ENCODE peak calls at places on chromosomes 7 and 10, in five cellular contexts. F is HCT116, W is K562, G is HepG2, E is GM12878. C is an unnamed sample.

GRCh38 chr7:127514499-127514898 is 70.9 kb downstream of the GCC1 start:
- DNase-seq in F (peak), W (peak), G (peak), E (no peak), C (peak)

GRCh38 chr10:60430017-60430416 is 40.3 kb upstream of the ANK3 start:
- DNase-seq in F (no peak), W (no peak), E (no peak), G (no peak), C (no peak)

GRCh38 chr7:2616387-2616966 is 15.3 kb upstream of the TTYH3 start:
- DNase-seq in G (no peak), F (no peak), E (no peak), W (no peak), C (no peak)

GRCh38 chr7:55185941-55186609 is 167.3 kb downstream of the EGFR start:
- DNase-seq in F (peak), W (peak), E (no peak), G (peak), C (no peak)

GRCh38 chr10:22365644-22366565 is 20.6 kb downstream of the SPAG6 start:
- DNase-seq in E (no peak), W (no peak), F (no peak), G (no peak), C (no peak)

GRCh38 chr10:126712681-126713080 is 42.2 kb upstream of the C10orf90 start:
- DNase-seq in G (no peak), E (no peak), W (no peak), F (no peak), C (no peak)

GRCh38 chr7:51255536-51256243 is 60.9 kb downstream of the COBL start:
- DNase-seq in W (no peak), G (no peak), E (no peak), F (peak), C (no peak)

GRCh38 chr7:92832623-92833023 is 3.8 kb downstream of the CDK6 start:
- DNase-seq in E (no peak), W (no peak), F (no peak), G (no peak), C (no peak)

GRCh38 chr10:88113232-88113631 is 249.8 kb downstream of the PTEN start:
- DNase-seq in W (no peak), E (no peak), F (no peak), G (no peak), C (no peak)

GRCh38 chr7:38632411-38632810 is 1.2 kb upstream of the AMPH start:
- DNase-seq in W (no peak), F (no peak), G (no peak), E (no peak), C (no peak)

GRCh38 chr7:128777156-128778123 is 1.8 kb upstream of the OPN1SW start:
- DNase-seq in W (peak), E (no peak), G (peak), F (no peak), C (no peak)

GRCh38 chr10:70376436-70377378 is 5.7 kb downstream of the LRRC20 start:
- DNase-seq in W (no peak), G (no peak), E (no peak), F (no peak), C (no peak)

GRCh38 chr7:77239471-77239870 is 39.9 kb upstream of the FGL2 start:
- DNase-seq in E (no peak), G (no peak), W (no peak), F (no peak), C (no peak)

GRCh38 chr10:109977382-109977806 is 30.4 kb upstream of the ADD3 start:
- DNase-seq in E (no peak), F (no peak), W (no peak), G (peak), C (no peak)

GRCh38 chr10:124589491-124590006 is 127.9 kb downstream of the LHPP start:
- DNase-seq in F (no peak), E (no peak), G (peak), W (peak), C (no peak)

GRCh38 chr10:32155075-32155516 is 98.9 kb upstream of the KIF5B start:
- DNase-seq in G (no peak), W (no peak), E (no peak), F (no peak), C (no peak)

GRCh38 chr10:78963074-78964034 is 105.4 kb upstream of the ZMIZ1 start:
- DNase-seq in G (no peak), W (no peak), F (no peak), E (no peak), C (peak)

GRCh38 chr10:133141963-133142350 is 18.1 kb upstream of the KNDC1 start:
- DNase-seq in F (no peak), E (no peak), G (no peak), W (no peak), C (no peak)

GRCh38 chr7:18109762-18110161 is 82.1 kb upstream of the PRPS1L1 start:
- DNase-seq in F (no peak), G (no peak), W (no peak), E (no peak), C (no peak)

GRCh38 chr10:16606421-16606820 is 84.7 kb upstream of the C1QL3 start:
- DNase-seq in F (no peak), E (no peak), W (no peak), G (no peak), C (no peak)

GRCh38 chr10:48476279-48476982 is 128.4 kb downstream of the ARHGAP22 start:
- DNase-seq in F (no peak), E (no peak), G (no peak), W (no peak), C (peak)

GRCh38 chr10:43781480-43782361 is 133.0 kb upstream of the ZNF32 start:
- DNase-seq in G (peak), E (peak), W (no peak), F (no peak), C (peak)

GRCh38 chr7:100896743-100897051 is 1.0 kb upstream of the ACHE start:
- DNase-seq in W (no peak), G (no peak), F (no peak), E (no peak), C (no peak)

GRCh38 chr7:100894860-100895700 is 608 bp downstream of the ACHE start:
- DNase-seq in G (no peak), E (no peak), F (no peak), W (peak), C (peak)

GRCh38 chr7:100897111-100897608 is 1.5 kb upstream of the ACHE start:
- DNase-seq in E (no peak), G (no peak), F (no peak), W (peak), C (peak)

GRCh38 chr7:100895701-100895955 is at the start of gene ACHE:
- DNase-seq in W (peak), E (no peak), F (no peak), G (no peak), C (no peak)

DNA sequence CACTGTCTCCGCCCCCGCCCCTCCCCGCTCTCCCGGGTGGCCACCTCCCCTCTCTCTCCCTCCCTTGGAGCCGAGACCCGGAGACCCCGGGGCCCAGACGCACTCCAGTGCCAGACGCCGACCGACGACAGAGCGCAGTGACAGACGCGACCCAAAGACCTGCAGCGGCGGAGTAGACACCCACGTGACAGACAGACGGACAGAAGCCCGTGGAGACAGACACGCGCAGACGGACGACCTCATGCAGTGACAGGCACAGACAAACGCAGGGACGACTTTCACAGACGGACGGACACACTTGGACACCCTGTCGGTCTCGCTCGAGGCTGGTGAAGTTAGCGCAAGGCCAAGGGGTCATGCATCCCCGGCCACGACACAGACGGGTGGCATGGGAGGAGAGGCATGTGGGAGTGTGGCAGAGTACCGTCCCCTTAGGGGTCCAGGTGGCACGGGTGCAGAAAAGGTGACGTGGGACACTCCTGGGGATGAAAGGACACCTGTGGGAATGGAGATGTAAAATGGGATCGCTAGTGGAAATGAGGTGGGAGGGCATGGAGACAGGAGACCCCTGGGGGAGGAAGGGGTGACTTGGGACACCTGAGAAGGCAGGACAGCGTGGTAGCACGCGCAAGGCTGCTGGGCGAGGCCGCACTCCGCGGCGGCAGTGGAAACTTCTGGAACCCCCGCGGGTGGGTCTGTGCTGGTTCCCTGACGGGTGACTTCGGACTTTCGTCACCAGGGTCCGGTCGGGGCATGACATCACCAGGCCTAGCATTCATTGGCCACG is 461 bp upstream of the ACHE start:
- DNase-seq in E (no peak), F (no peak), G (no peak), W (peak), C (peak)
- TF ChIP-seq ZBTB33 in E (no peak), F (no peak), G (no peak), W (no peak), C (no peak)

DNA sequence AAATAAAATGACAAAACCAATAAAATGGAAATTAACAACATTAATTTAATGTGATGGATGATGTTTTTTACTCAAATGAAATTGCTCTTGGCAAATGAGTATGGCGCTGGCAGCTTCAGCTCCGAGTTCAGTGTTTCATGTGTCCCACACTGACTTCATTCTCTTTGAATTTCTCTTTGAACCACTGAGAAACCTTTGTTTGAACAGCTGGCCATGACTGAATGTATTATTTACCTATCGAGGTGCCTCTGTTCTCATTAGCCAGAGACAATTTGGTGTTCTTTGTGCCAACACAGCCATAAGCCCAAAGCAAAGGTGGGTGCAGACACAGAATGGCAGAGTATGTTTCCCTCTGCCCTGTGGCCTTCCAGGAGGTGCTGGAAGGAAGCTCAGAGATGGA is 42.1 kb downstream of the TMEM178B start:
- DNase-seq in E (no peak), F (no peak), W (no peak), G (no peak), C (no peak)
- TF ChIP-seq ZBTB33 in E (no peak), F (no peak), W (no peak), G (no peak), C (no peak)

GRCh38 chr7:151057737-151057988 is at the start of gene CDK5:
- DNase-seq in W (no peak), G (no peak), E (no peak), F (no peak), C (no peak)

GRCh38 chr7:151057038-151057736 is 510 bp downstream of the CDK5 start:
- DNase-seq in E (no peak), W (peak), G (no peak), F (no peak), C (peak)

GRCh38 chr7:151058766-151059361 is 525 bp upstream of the SLC4A2 start:
- DNase-seq in W (no peak), E (no peak), F (no peak), G (no peak), C (no peak)

GRCh38 chr7:151057989-151058765 is 480 bp upstream of the CDK5 start:
- DNase-seq in E (peak), G (peak), F (peak), W (peak), C (peak)

GRCh38 chr7:151056286-151057037 is 1.2 kb downstream of the CDK5 start:
- DNase-seq in F (no peak), E (no peak), W (peak), G (no peak), C (no peak)
- TF ChIP-seq ZBTB33 in F (no peak), E (no peak), W (no peak), G (no peak), C (no peak)

DNA sequence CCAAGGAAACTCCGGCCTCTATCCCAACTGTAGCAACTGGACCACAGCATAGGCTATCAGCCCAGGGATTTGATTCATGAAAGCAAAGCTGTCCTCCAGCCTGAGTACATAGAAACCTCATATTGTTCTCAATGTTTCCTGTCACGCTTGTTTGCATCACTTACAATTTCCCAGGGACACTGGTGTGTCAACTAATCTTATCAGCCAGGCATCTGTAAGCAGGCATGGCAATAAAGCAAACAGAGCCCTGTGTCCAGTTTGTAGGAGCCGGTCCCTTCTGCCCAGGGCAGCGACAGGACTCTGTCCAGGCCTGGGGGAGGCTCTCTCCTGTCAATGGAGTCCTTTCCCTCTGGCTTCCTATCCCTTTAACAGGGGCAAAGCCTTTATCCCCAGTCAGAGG is 23.0 kb upstream of the CDHR3 start:
- DNase-seq in F (no peak), E (no peak), W (no peak), G (peak), C (peak)
- TF ChIP-seq ZBTB33 in F (no peak), E (no peak), W (no peak), G (no peak), C (no peak)

GRCh38 chr7:28362812-28363211 is 49.5 kb upstream of the CREB5 start:
- DNase-seq in W (no peak), E (no peak), F (no peak), G (no peak), C (no peak)
- TF ChIP-seq ZBTB33 in W (no peak), E (no peak), F (no peak), G (no peak), C (no peak)

DNA sequence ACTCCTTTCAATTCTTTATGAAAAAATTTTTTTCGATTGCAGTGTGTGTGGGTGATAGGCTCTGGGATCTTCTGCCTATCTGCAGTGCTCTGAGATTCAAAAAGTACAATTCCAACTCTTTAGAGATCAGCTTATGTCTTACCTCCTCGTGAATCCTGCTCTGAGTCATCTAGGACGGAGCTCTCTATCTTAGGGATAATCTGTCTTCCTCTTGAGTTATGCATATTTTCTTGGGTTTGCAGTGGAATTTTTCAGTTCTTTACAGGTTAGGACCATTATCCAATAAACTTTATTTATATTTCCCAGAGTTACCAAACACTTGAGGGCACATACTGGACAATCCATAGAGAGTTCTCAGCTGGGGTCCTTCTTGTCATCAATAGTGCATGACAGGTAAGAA is 428.6 kb downstream of the ACTR3B start:
- DNase-seq in G (no peak), F (no peak), E (no peak), W (no peak), C (no peak)
- TF ChIP-seq ZBTB33 in G (no peak), F (no peak), E (no peak), W (no peak), C (no peak)

GRCh38 chr7:22549051-22549450 is 49.1 kb upstream of the STEAP1B start:
- DNase-seq in F (no peak), W (no peak), E (no peak), G (no peak), C (no peak)

GRCh38 chr7:22549667-22550513 is 49.9 kb upstream of the STEAP1B start:
- DNase-seq in W (no peak), F (peak), E (no peak), G (peak), C (peak)

GRCh38 chr7:22554184-22554583 is 54.2 kb upstream of the STEAP1B start:
- DNase-seq in G (no peak), E (no peak), F (no peak), W (no peak), C (no peak)

GRCh38 chr7:22550514-22551010 is 50.6 kb upstream of the STEAP1B start:
- DNase-seq in W (no peak), G (no peak), E (no peak), F (no peak), C (no peak)

GRCh38 chr7:22551768-22552513 is 52.0 kb upstream of the STEAP1B start:
- DNase-seq in G (no peak), F (no peak), W (no peak), E (no peak), C (no peak)
- TF ChIP-seq ZBTB33 in G (no peak), F (no peak), W (no peak), E (no peak), C (no peak)

GRCh38 chr10:30036811-30037210 is 22.6 kb downstream of the JCAD start:
- DNase-seq in G (no peak), W (no peak), F (no peak), E (no peak), C (no peak)

GRCh38 chr10:30038961-30039536 is 20.3 kb downstream of the JCAD start:
- DNase-seq in F (no peak), G (no peak), W (no peak), E (no peak), C (no peak)

GRCh38 chr10:30034433-30035137 is 24.8 kb downstream of the JCAD start:
- DNase-seq in G (no peak), E (peak), F (no peak), W (no peak), C (no peak)

GRCh38 chr10:30037620-30038336 is 21.6 kb downstream of the JCAD start:
- DNase-seq in G (no peak), W (no peak), E (no peak), F (no peak), C (no peak)

GRCh38 chr10:30036341-30036740 is 23.0 kb downstream of the JCAD start:
- DNase-seq in G (no peak), E (no peak), W (no peak), F (no peak), C (no peak)
- TF ChIP-seq ZBTB33 in G (no peak), E (no peak), W (no peak), F (no peak), C (no peak)

GRCh38 chr7:7736671-7737070 is 18.3 kb upstream of the RPA3 start:
- DNase-seq in W (no peak), F (no peak), E (no peak), G (no peak), C (no peak)
- TF ChIP-seq ZBTB33 in W (no peak), F (no peak), E (no peak), G (no peak), C (no peak)

DNA sequence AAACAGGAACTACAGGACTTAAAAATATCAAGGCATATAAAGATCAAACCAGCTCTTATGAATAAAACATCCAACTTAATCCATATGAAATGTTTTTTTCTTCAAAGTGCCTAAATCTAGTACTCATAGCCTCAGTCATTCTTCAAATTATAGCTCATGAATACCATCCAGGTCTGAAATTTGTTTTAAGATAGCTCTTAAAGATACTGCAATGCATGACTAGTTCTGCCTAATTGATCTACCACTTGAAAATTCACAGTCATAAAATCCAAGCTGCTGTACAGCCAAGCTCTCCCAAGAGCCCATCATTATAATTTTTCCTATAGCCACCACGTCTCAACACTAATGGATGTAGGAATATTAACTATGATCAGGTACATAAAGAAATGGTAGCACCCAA is 87.8 kb upstream of the RNF148 start:
- DNase-seq in W (no peak), F (no peak), G (no peak), E (no peak), C (no peak)
- TF ChIP-seq ZBTB33 in W (no peak), F (no peak), G (no peak), E (no peak), C (no peak)

C was measured in SK-N-SH.